ENCODE peak calls at places on chromosomes 11 and 22, in five cellular contexts. N, B, H, O and D are unnamed samples.

GRCh38 chr11:44133335-44133946 is 38.0 kb downstream of the EXT2 start:
- DNase-seq in N (peak; percentile 91), O (peak; percentile 69), H (no peak), B (peak; percentile 23), D (no peak)

GRCh38 chr11:121479355-121479754 is 26.6 kb upstream of the SORL1-AS1 start:
- DNase-seq in H (no peak), N (no peak), B (no peak), O (peak; percentile 72), D (no peak)

GRCh38 chr11:8649361-8649760 is 33.1 kb downstream of the TRIM66 start:
- DNase-seq in O (no peak), B (no peak), N (no peak), H (no peak), D (no peak)

GRCh38 chr11:26134481-26135355 is 197.2 kb upstream of the ANO3 start:
- DNase-seq in H (no peak), O (peak; percentile 16), B (no peak), N (peak; percentile 23), D (no peak)

GRCh38 chr22:49951001-49951677 is 9.4 kb upstream of the PIM3 start:
- DNase-seq in O (no peak), H (no peak), B (no peak), N (no peak), D (no peak)

GRCh38 chr11:110730773-110731172 is 18.5 kb upstream of the ARHGAP20 start:
- DNase-seq in O (no peak), B (no peak), N (no peak), H (no peak), D (no peak)

GRCh38 chr11:78465169-78465942 is 47.7 kb upstream of the GAB2 start:
- DNase-seq in O (no peak), H (peak; percentile 46), N (no peak), B (no peak), D (no peak)

GRCh38 chr11:35043933-35044332 is 95.0 kb upstream of the CD44 start:
- DNase-seq in B (peak; percentile 23), H (no peak), N (peak; percentile 43), O (no peak), D (no peak)

GRCh38 chr22:50602338-50602700 is 1.7 kb downstream of the MAPK8IP2 start:
- DNase-seq in N (no peak), H (no peak), O (no peak), B (no peak), D (no peak)

GRCh38 chr11:64314805-64315561 is 2.4 kb downstream of the TRMT112 start:
- DNase-seq in B (no peak), H (no peak), O (no peak), N (no peak), D (no peak)

GRCh38 chr11:61585115-61585514 is 4.2 kb upstream of the SYT7 start:
- DNase-seq in O (no peak), H (no peak), N (no peak), B (no peak), D (no peak)

GRCh38 chr11:66976048-66976467 is 954 bp downstream of the C11orf86 start:
- DNase-seq in H (no peak), O (peak; percentile 57), N (peak; percentile 57), B (no peak), D (no peak)

GRCh38 chr11:2771758-2772466 is 72.1 kb upstream of the KCNQ1OT1 start:
- DNase-seq in H (no peak), N (no peak), O (no peak), B (peak; percentile 6), D (no peak)

GRCh38 chr11:65478411-65479183 is 20.2 kb upstream of the MALAT1 start:
- DNase-seq in B (peak; percentile 69), N (no peak), O (no peak), H (peak; percentile 88), D (no peak)

GRCh38 chr11:60315866-60316265 is 11.2 kb upstream of the MS4A6E start:
- DNase-seq in H (no peak), O (peak; percentile 1), B (no peak), N (no peak), D (no peak)

GRCh38 chr11:15216678-15217077 is 102.0 kb downstream of the INSC start:
- DNase-seq in N (peak; percentile 17), O (no peak), H (no peak), B (no peak), D (no peak)

GRCh38 chr11:6746086-6746618 is 25.6 kb downstream of the OR2AG2 start:
- DNase-seq in B (no peak), H (no peak), O (no peak), N (no peak), D (peak; percentile 20)

GRCh38 chr22:30116362-30117117 is 36.3 kb downstream of the HORMAD2 start:
- DNase-seq in B (no peak), H (no peak), N (no peak), O (no peak), D (no peak)

GRCh38 chr11:811446-812245 is 1.9 kb downstream of the RPLP2 start:
- DNase-seq in N (no peak), O (no peak), B (no peak), H (no peak), D (no peak)

GRCh38 chr22:48302657-48303359 is 1524.9 kb downstream of the BRD1 start:
- DNase-seq in H (no peak), B (no peak), N (no peak), O (no peak), D (no peak)
- H3K9me3 ChIP-seq in H (no peaks in the 10 kb centered on the region), B (no peaks in the 10 kb centered on the region), N (no peaks in the 10 kb centered on the region), O (no peaks in the 10 kb centered on the region), D (no peaks in the 10 kb centered on the region)

DNA sequence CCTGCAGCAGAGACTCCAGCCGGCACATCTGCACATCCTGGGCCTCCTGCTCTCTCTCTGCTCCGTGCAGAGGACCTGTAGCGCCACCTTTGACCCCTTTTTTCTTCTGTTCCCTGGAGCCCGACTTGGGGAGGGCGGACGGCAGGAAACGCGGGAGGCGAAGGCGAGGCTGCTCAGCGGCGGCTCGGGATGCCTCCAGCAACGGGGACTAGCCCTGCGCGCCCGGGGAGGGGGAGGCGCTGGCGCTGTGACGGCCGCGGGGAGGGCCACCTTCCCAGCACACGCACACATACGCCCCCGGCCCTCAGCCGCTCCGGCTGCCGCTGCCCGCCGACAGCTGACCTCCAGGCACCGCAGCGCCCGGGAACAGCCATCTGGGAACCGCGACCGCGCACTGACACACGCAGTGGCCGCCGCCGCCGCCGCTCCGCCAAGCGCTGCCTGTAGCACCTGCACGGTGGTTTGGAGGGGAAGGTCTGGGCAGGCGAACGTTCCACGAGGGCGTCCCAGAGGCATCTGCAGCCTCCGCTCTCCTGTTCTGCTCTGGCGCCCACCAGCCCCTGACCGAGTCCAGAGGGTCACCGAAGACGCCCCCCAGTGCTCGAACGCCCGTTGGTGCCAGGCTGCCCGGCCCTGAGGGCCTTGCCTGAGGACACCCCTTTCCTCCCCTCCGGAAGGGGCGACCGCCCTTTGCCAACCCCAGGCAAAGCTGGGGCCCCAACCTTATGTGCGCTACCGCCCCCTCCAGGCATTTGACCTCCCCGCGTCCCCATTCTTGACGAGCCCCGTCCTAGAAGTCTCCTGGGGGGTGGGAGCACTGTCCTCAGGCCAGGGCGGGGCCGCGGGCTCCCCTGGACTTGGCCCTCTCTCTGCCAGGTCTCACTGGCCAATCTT is 16.9 kb upstream of the C22orf42 start:
- DNase-seq in B (no peak), O (peak; percentile 42), N (no peak), H (no peak), D (no peak)
- H3K27me3 ChIP-seq in B (no peaks in the 10 kb centered on the region), O (peaks cover 33% of the 10 kb centered on the region), N (peaks cover 61% of the 10 kb centered on the region), H (no peaks in the 10 kb centered on the region), D (peaks cover 3% of the 10 kb centered on the region)

GRCh38 chr11:97269527-97269926 is 879.7 kb downstream of the JRKL start:
- DNase-seq in N (peak; percentile 35), H (no peak), B (no peak), O (peak; percentile 9), D (no peak)
- H3K9me3 ChIP-seq in N (no peaks in the 10 kb centered on the region), H (peaks cover 3% of the 10 kb centered on the region), B (no peaks in the 10 kb centered on the region), O (no peaks in the 10 kb centered on the region), D (no peaks in the 10 kb centered on the region)

GRCh38 chr11:69873166-69874077 is 54.2 kb upstream of the FGF3 start:
- DNase-seq in H (no peak), N (no peak), O (no peak), B (no peak), D (no peak)

GRCh38 chr11:69876013-69876412 is 56.8 kb upstream of the FGF3 start:
- DNase-seq in O (no peak), B (no peak), N (no peak), H (no peak), D (no peak)

GRCh38 chr11:69877235-69877634 is 58.0 kb upstream of the FGF3 start:
- DNase-seq in H (no peak), B (no peak), N (no peak), O (no peak), D (no peak)

GRCh38 chr11:69874178-69874983 is 55.2 kb upstream of the FGF3 start:
- DNase-seq in N (no peak), H (no peak), B (no peak), O (no peak), D (no peak)

DNA sequence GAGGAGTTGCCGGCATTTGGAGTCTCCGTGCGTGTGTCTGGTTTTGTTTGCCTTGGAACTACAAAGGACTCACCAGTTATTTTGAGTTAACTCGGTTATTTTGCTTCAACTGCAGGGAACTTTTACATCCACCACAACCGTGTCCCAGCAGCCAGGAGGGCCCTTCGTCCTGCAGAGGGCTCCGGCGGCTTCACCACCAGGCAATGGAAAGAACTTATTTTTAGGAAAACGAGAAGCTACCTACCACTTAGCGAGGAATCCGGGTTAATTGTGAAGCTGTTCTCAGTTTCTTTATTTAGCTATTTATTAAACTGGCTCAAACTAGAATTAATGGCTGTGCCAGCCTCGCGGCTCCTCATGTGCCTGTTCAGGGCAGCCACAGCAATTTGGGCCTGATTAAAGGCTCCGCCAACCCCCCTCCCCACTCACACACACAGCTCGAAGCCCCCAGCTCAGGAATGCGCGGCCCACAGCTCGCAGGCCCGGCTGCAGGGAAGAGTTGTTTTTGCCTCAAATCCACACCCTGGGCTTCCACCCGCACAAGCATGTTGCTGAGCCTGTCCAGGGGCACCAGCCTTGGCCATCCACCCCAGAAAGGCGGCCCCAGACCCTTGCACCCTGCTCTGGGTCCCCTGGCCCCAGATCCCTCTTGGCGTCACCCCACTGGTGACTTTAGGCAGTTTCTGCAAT is 55.9 kb upstream of the FGF3 start:
- DNase-seq in O (no peak), B (no peak), H (no peak), N (no peak), D (no peak)
- H3K27me3 ChIP-seq in O (no peaks in the 10 kb centered on the region), B (no peaks in the 10 kb centered on the region), H (no peaks in the 10 kb centered on the region), N (no peaks in the 10 kb centered on the region), D (no peaks in the 10 kb centered on the region)

GRCh38 chr11:127866109-127866508 is 721.2 kb downstream of the ETS1 start:
- DNase-seq in H (no peak), O (no peak), B (no peak), N (no peak), D (no peak)
- H3K9me3 ChIP-seq in H (no peaks in the 10 kb centered on the region), O (no peaks in the 10 kb centered on the region), B (no peaks in the 10 kb centered on the region), N (no peaks in the 10 kb centered on the region), D (no peaks in the 10 kb centered on the region)